ENCODE peak calls at places on chromosomes 4 and X, in seven cellular contexts. C is immature natural killer cell; S is body of pancreas; T is HAP-1; Y is activated CD8-positive, alpha-beta memory T cell treated with anti-CD3 and anti-CD28 coated beads, Interleukin-2, amount 50 U/mL, for 48 hours; L is stimulated activated CD4-positive, alpha-beta T cell treated with anti-CD3 and anti-CD28 coated beads, Interleukin-15, amount 100 ng/mL, for 24 hours; N is HFFc6. R is an unnamed sample.
A peak's percentile ranks its signal among the peaks of the same experiment; 100 is the strongest.

GRCh38 chr4:4673070-4673469 is 131.2 kb upstream of the STX18 start:
- DNase-seq in C (no peak), S (no peak), T (peak; percentile 98), Y (no peak), L (peak; percentile 9), N (no peak), R (peak; percentile 88)

GRCh38 chr4:53809816-53810215 is 218.5 kb upstream of the LNX1 start:
- DNase-seq in C (no peak), S (no peak), T (no peak), Y (no peak), L (no peak), N (no peak), R (no peak)

GRCh38 chr4:752196-752861 is 46.7 kb downstream of the PCGF3 start:
- DNase-seq in C (no peak), S (no peak), T (no peak), Y (no peak), L (no peak), N (no peak), R (no peak)

GRCh38 chr4:39637572-39638357 is 900 bp downstream of the SMIM14 start:
- DNase-seq in C (peak; percentile 52), S (peak; percentile 65), T (peak; percentile 76), Y (peak; percentile 60), L (peak; percentile 39), N (peak; percentile 50), R (peak; percentile 63)

GRCh38 chr4:97656034-97656720 is 487.1 kb downstream of the STPG2 start:
- DNase-seq in C (no peak), S (no peak), T (no peak), Y (no peak), L (no peak), N (peak; percentile 8), R (no peak)

GRCh38 chrX:84729809-84730208 is 227.6 kb upstream of the HDX start:
- DNase-seq in C (no peak), S (peak; percentile 32), T (peak; percentile 59), Y (no peak), L (no peak), N (peak; percentile 2), R (peak; percentile 8)

GRCh38 chr4:8099981-8100464 is 58.6 kb downstream of the ABLIM2 start:
- DNase-seq in C (no peak), S (no peak), T (no peak), Y (no peak), L (no peak), N (no peak), R (no peak)

GRCh38 chrX:39950035-39950688 is 147.6 kb downstream of the BCOR start:
- DNase-seq in C (no peak), S (no peak), T (no peak), Y (no peak), L (no peak), N (peak; percentile 25), R (no peak)

GRCh38 chrX:106874075-106874474 is 29.1 kb downstream of the RIPPLY1 start:
- DNase-seq in C (peak; percentile 5), S (no peak), T (peak; percentile 16), Y (no peak), L (no peak), N (peak; percentile 8), R (no peak)

GRCh38 chr4:74039065-74039763 is 725 bp upstream of the CXCL3 start:
- DNase-seq in C (peak; percentile 0), S (no peak), T (no peak), Y (no peak), L (no peak), N (no peak), R (no peak)

GRCh38 chr4:47383829-47384427 is 79.6 kb downstream of the COMMD8 start:
- DNase-seq in C (peak; percentile 6), S (no peak), T (no peak), Y (no peak), L (no peak), N (peak; percentile 40), R (no peak)

GRCh38 chr4:8607603-8608481 is 15.3 kb downstream of the CPZ start:
- DNase-seq in C (no peak), S (peak; percentile 35), T (peak; percentile 86), Y (peak; percentile 88), L (peak; percentile 65), N (no peak), R (peak; percentile 97)

GRCh38 chr4:84915396-84915780 is 51.1 kb downstream of the WDFY3 start:
- DNase-seq in C (no peak), S (no peak), T (no peak), Y (no peak), L (no peak), N (peak; percentile 28), R (no peak)

GRCh38 chr4:176236909-176237308 is 32.1 kb downstream of the ASB5 start:
- DNase-seq in C (no peak), S (no peak), T (no peak), Y (no peak), L (no peak), N (no peak), R (no peak)

GRCh38 chrX:132968282-132968681 is 9.9 kb upstream of the HS6ST2 start:
- DNase-seq in C (no peak), S (no peak), T (no peak), Y (no peak), L (no peak), N (no peak), R (no peak)

GRCh38 chr4:169612869-169613859 is 781 bp upstream of the NEK1 start:
- DNase-seq in C (peak; percentile 67), S (peak; percentile 56), T (peak; percentile 85), Y (peak; percentile 68), L (peak; percentile 73), N (peak; percentile 81), R (peak; percentile 70)

GRCh38 chr4:70515342-70516245 is 2.8 kb upstream of the AMTN start:
- DNase-seq in C (no peak), S (no peak), T (no peak), Y (no peak), L (no peak), N (no peak), R (no peak)

GRCh38 chr4:121656269-121656641 is 40.5 kb downstream of the ANXA5 start:
- DNase-seq in C (no peak), S (peak; percentile 27), T (peak; percentile 69), Y (no peak), L (peak; percentile 39), N (peak; percentile 78), R (peak; percentile 44)

GRCh38 chr4:129358571-129358970 is 262.6 kb downstream of the C4orf33 start:
- DNase-seq in C (no peak), S (no peak), T (no peak), Y (no peak), L (no peak), N (peak; percentile 54), R (no peak)

GRCh38 chrX:132592880-132593279 is 104.0 kb upstream of the MBNL3 start:
- DNase-seq in C (no peak), S (peak; percentile 14), T (peak; percentile 47), Y (no peak), L (no peak), N (no peak), R (peak; percentile 14)

GRCh38 chrX:24696241-24696640 is 2.5 kb downstream of the POLA1 start:
- DNase-seq in C (no peak), S (no peak), T (no peak), Y (no peak), L (no peak), N (no peak), R (no peak)

GRCh38 chr4:7058792-7059191 is 9.1 kb downstream of the GRPEL1 start:
- DNase-seq in C (no peak), S (no peak), T (no peak), Y (no peak), L (no peak), N (no peak), R (no peak)

GRCh38 chrX:108699368-108699767 is 37.0 kb downstream of the IRS4 start:
- DNase-seq in C (no peak), S (no peak), T (no peak), Y (no peak), L (no peak), N (peak; percentile 18), R (no peak)

GRCh38 chr4:38811307-38811706 is 6.7 kb upstream of the TLR1 start:
- DNase-seq in C (no peak), S (no peak), T (no peak), Y (no peak), L (no peak), N (no peak), R (no peak)

GRCh38 chr4:786861-787300 is 39.0 kb downstream of the CPLX1 start:
- DNase-seq in C (no peak), S (no peak), T (no peak), Y (no peak), L (no peak), N (no peak), R (no peak)

GRCh38 chrX:74458738-74459137 is 37.4 kb downstream of the SLC16A2 start:
- DNase-seq in C (no peak), S (no peak), T (peak; percentile 51), Y (no peak), L (no peak), N (peak; percentile 72), R (no peak)

GRCh38 chrX:17032351-17032750 is 85.9 kb downstream of the REPS2 start:
- DNase-seq in C (no peak), S (peak; percentile 74), T (no peak), Y (no peak), L (no peak), N (no peak), R (no peak)

GRCh38 chrX:39705299-39705698 is 392.5 kb downstream of the BCOR start:
- DNase-seq in C (no peak), S (peak; percentile 86), T (peak; percentile 25), Y (no peak), L (peak; percentile 4), N (peak; percentile 79), R (no peak)

GRCh38 chrX:111719426-111720210 is 38.6 kb downstream of the ALG13 start:
- DNase-seq in C (no peak), S (no peak), T (no peak), Y (no peak), L (no peak), N (peak; percentile 18), R (no peak)

GRCh38 chrX:136275553-136275952 is 24.4 kb upstream of the MAP7D3 start:
- DNase-seq in C (no peak), S (no peak), T (no peak), Y (no peak), L (no peak), N (no peak), R (no peak)

GRCh38 chrX:17374619-17375360 is at the start of gene NHS:
- DNase-seq in C (no peak), S (peak; percentile 32), T (peak; percentile 83), Y (peak; percentile 48), L (peak; percentile 33), N (peak; percentile 60), R (peak; percentile 90)

GRCh38 chr4:20474119-20474518 is 222.4 kb downstream of the SLIT2 start:
- DNase-seq in C (no peak), S (no peak), T (no peak), Y (no peak), L (no peak), N (peak; percentile 18), R (peak; percentile 6)

GRCh38 chrX:50813843-50814661 is at the start of gene SHROOM4:
- DNase-seq in C (no peak), S (no peak), T (peak; percentile 88), Y (no peak), L (peak; percentile 9), N (no peak), R (peak; percentile 69)

GRCh38 chr4:27059446-27059845 is 198.8 kb downstream of the STIM2 start:
- DNase-seq in C (no peak), S (no peak), T (no peak), Y (no peak), L (no peak), N (no peak), R (no peak)

GRCh38 chr4:81905966-81906365 is 434.3 kb upstream of the RASGEF1B start:
- DNase-seq in C (no peak), S (no peak), T (no peak), Y (no peak), L (no peak), N (no peak), R (no peak)

GRCh38 chr4:15914291-15914690 is 24.2 kb downstream of the FGFBP1 start:
- DNase-seq in C (no peak), S (no peak), T (no peak), Y (no peak), L (no peak), N (peak; percentile 8), R (no peak)

R was measured in nephron progenitor cell.